ENCODE peak calls at places on chromosome 7, in four cellular contexts. F, E, A and C are unnamed samples.

GRCh38 chr7:46654546-46655443 is 733.7 kb upstream of the IGFBP3 start:
- DNase-seq in F (no peak), E (no peak), A (peak; percentile 11), C (no peak)

GRCh38 chr7:116732788-116733709 is 61.1 kb downstream of the MET start:
- DNase-seq in F (no peak), E (no peak), A (no peak), C (no peak)

GRCh38 chr7:151381333-151382078 is 28.3 kb downstream of the WDR86 start:
- DNase-seq in F (no peak), E (peak; percentile 82), A (no peak), C (no peak)

GRCh38 chr7:129665013-129665401 is 53.5 kb downstream of the NRF1 start:
- DNase-seq in F (no peak), E (peak; percentile 85), A (peak; percentile 94), C (no peak)

GRCh38 chr7:129719980-129720732 is 108.6 kb downstream of the NRF1 start:
- DNase-seq in F (no peak), E (no peak), A (peak; percentile 34), C (no peak)

GRCh38 chr7:2886900-2887299 is 42.8 kb upstream of the GNA12 start:
- DNase-seq in F (peak; percentile 84), E (peak; percentile 77), A (peak; percentile 93), C (no peak)

GRCh38 chr7:148390381-148390780 is 200.2 kb upstream of the C7orf33 start:
- DNase-seq in F (no peak), E (no peak), A (no peak), C (no peak)

GRCh38 chr7:64045301-64046040 is at the start of gene ZNF727:
- DNase-seq in F (no peak), E (no peak), A (no peak), C (no peak)

GRCh38 chr7:116911799-116912198 is 41.5 kb upstream of the ST7 start:
- DNase-seq in F (no peak), E (no peak), A (no peak), C (no peak)

GRCh38 chr7:101935521-101936141 is 118.2 kb downstream of the CUX1 start:
- DNase-seq in F (no peak), E (no peak), A (no peak), C (no peak)

GRCh38 chr7:27202018-27202740 is 2.3 kb upstream of the HOXA13 start:
- DNase-seq in F (no peak), E (no peak), A (no peak), C (no peak)

GRCh38 chr7:47265621-47266020 is 316.3 kb downstream of the TNS3 start:
- DNase-seq in F (no peak), E (no peak), A (no peak), C (no peak)

GRCh38 chr7:37118029-37118428 is 330.6 kb downstream of the ELMO1 start:
- DNase-seq in F (no peak), E (no peak), A (no peak), C (no peak)

GRCh38 chr7:23247602-23248335 is 1.2 kb downstream of the GPNMB start:
- DNase-seq in F (peak; percentile 23), E (peak; percentile 52), A (peak; percentile 14), C (no peak)

GRCh38 chr7:18426564-18427226 is 68.9 kb upstream of the HDAC9 start:
- DNase-seq in F (no peak), E (no peak), A (peak; percentile 53), C (no peak)

GRCh38 chr7:48811071-48811470 is 113.3 kb upstream of the CDC14C start:
- DNase-seq in F (no peak), E (no peak), A (no peak), C (no peak)

GRCh38 chr7:24456526-24457214 is 116.6 kb upstream of the PALS2 start:
- DNase-seq in F (peak; percentile 44), E (no peak), A (no peak), C (no peak)

GRCh38 chr7:16804674-16805439 is at the start of gene AGR2:
- DNase-seq in F (no peak), E (no peak), A (no peak), C (no peak)

GRCh38 chr7:1919539-1920265 is 249.6 kb downstream of the ELFN1 start:
- DNase-seq in F (no peak), E (no peak), A (no peak), C (no peak)

GRCh38 chr7:66296555-66296954 is 91.4 kb downstream of the TPST1 start:
- DNase-seq in F (no peak), E (no peak), A (peak; percentile 55), C (no peak)

GRCh38 chr7:3957735-3958491 is 656.9 kb downstream of the SDK1 start:
- DNase-seq in F (peak; percentile 19), E (no peak), A (peak; percentile 12), C (no peak)

GRCh38 chr7:158286210-158286609 is 301.4 kb downstream of the PTPRN2 start:
- DNase-seq in F (no peak), E (no peak), A (no peak), C (no peak)

GRCh38 chr7:1569016-1569415 is 816 bp downstream of the PSMG3 start:
- DNase-seq in F (peak; percentile 63), E (no peak), A (no peak), C (no peak)

GRCh38 chr7:128881458-128882125 is 18.9 kb downstream of the ATP6V1F start:
- DNase-seq in F (no peak), E (no peak), A (no peak), C (no peak)

GRCh38 chr7:38975944-38976392 is 1.7 kb upstream of the POU6F2 start:
- DNase-seq in F (no peak), E (peak; percentile 76), A (no peak), C (no peak)

GRCh38 chr7:27091125-27091524 is 4.7 kb downstream of the HOXA1 start:
- DNase-seq in F (no peak), E (no peak), A (no peak), C (no peak)

GRCh38 chr7:3984456-3984855 is 683.4 kb downstream of the SDK1 start:
- DNase-seq in F (no peak), E (no peak), A (no peak), C (no peak)

GRCh38 chr7:28815369-28815927 is 142.7 kb downstream of the TRIL start:
- DNase-seq in F (peak; percentile 54), E (no peak), A (no peak), C (no peak)

GRCh38 chr7:76047305-76047810 is 442 bp downstream of the STYXL1 start:
- DNase-seq in F (peak; percentile 26), E (no peak), A (peak; percentile 16), C (no peak)

GRCh38 chr7:32047801-32048200 is 22.4 kb downstream of the PDE1C start:
- DNase-seq in F (no peak), E (no peak), A (no peak), C (no peak)

GRCh38 chr7:151088856-151089699 is 2.8 kb downstream of the AGAP3 start:
- DNase-seq in F (no peak), E (no peak), A (peak; percentile 62), C (peak; percentile 53)

GRCh38 chr7:125254521-125254920 is 324.9 kb upstream of the POT1 start:
- DNase-seq in F (no peak), E (no peak), A (no peak), C (no peak)

GRCh38 chr7:44063547-44063893 is 1.8 kb downstream of the PGAM2 start:
- DNase-seq in F (no peak), E (no peak), A (no peak), C (no peak)

GRCh38 chr7:15755061-15755460 is 68.6 kb upstream of the MEOX2 start:
- DNase-seq in F (no peak), E (no peak), A (no peak), C (no peak)

GRCh38 chr7:44733708-44734481 is 14.8 kb upstream of the ZMIZ2 start:
- DNase-seq in F (no peak), E (no peak), A (peak; percentile 58), C (no peak)

GRCh38 chr7:130426541-130426940 is 14.3 kb downstream of the CEP41 start:
- DNase-seq in F (no peak), E (no peak), A (no peak), C (no peak)

GRCh38 chr7:18177815-18178660 is 150.4 kb upstream of the PRPS1L1 start:
- DNase-seq in F (peak; percentile 73), E (no peak), A (peak; percentile 57), C (no peak)

GRCh38 chr7:151290355-151290760 is 41.9 kb upstream of the SMARCD3 start:
- DNase-seq in F (no peak), E (no peak), A (no peak), C (no peak)

GRCh38 chr7:88396295-88396947 is 89.7 kb upstream of the STEAP4 start:
- DNase-seq in F (peak; percentile 22), E (no peak), A (peak; percentile 26), C (no peak)

GRCh38 chr7:88402529-88402928 is 95.8 kb upstream of the STEAP4 start:
- DNase-seq in F (no peak), E (no peak), A (no peak), C (no peak)

GRCh38 chr7:88396948-88397322 is 90.2 kb upstream of the STEAP4 start:
- DNase-seq in F (no peak), E (no peak), A (no peak), C (no peak)

GRCh38 chr7:88399036-88399435 is 92.3 kb upstream of the STEAP4 start:
- DNase-seq in F (no peak), E (no peak), A (no peak), C (no peak)

GRCh38 chr7:88401009-88401623 is 94.4 kb upstream of the STEAP4 start:
- DNase-seq in F (peak; percentile 37), E (no peak), A (peak; percentile 3), C (no peak)
- TF ChIP-seq CTCF in F (peak; percentile 55), E (peak; percentile 80), A (peak; percentile 33), C (no peak)

DNA sequence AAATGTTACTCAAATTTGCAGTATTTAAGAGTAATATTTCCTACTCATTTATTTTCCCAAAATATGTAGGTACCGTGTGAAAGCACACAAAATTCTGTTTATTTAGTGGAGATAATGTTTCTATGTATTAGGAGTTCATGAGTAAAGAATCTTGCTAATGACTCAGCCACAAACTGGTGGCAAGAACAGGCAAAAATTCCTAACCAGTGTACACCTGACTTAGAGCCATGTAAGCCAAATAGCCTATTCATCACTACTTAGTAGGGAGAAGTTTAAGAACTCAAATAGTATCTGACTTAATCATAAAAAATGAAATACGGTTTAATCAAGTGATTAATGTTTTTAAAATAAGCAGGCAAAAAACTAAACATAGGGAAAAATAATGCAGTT is 169.0 kb downstream of the SRPK2 start:
- DNase-seq in F (no peak), E (no peak), A (peak; percentile 37), C (no peak)
- TF ChIP-seq CTCF in F (no peak), E (no peak), A (no peak), C (no peak)

GRCh38 chr7:137243741-137244140 is 99.8 kb downstream of the PTN start:
- DNase-seq in F (no peak), E (no peak), A (no peak), C (no peak)
- TF ChIP-seq CTCF in F (no peak), E (no peak), A (no peak), C (no peak)

DNA sequence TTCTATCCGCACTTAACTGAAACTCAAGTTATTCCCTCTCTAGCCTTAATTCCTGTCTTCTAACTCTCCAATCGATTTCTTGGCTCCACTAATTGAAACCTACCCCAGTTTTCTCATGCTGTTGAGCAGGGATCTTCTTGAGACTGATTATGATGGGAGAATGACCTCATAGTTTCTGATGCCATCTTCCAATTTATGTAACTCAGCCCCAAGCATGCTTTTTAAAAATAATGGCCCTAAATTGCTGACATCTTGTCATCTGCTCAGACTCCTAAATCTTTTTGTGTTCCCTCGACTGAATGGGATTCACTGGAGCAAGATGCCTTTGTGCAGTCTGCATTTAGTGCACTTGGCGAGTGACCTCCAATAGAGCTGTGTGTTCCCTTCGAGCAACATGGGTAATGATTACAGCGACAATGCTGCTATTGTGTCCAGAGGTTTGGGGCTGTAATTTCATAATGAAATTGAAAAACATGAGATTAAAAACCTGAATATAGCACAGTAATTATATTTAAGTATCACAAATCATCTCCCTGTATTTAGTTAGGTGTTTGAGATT is 192.7 kb downstream of the AUTS2 start:
- DNase-seq in F (no peak), E (no peak), A (no peak), C (no peak)
- TF ChIP-seq CTCF in F (no peak), E (no peak), A (no peak), C (no peak)

GRCh38 chr7:107213193-107213788 is 44.5 kb downstream of the HBP1 start:
- DNase-seq in F (no peak), E (peak; percentile 53), A (no peak), C (no peak)
- TF ChIP-seq CTCF in F (no peak), E (peak; percentile 63), A (no peak), C (no peak)